ENCODE peak calls at places on chromosomes 2 and 18, in four cellular contexts. U is activated T-helper 1 cell treated with anti-CD3 and anti-CD28 coated beads, Interleukin-12 subunit alpha, Interleukin-12 subunit beta, Interleukin-2, Interleukin-4 antibody, amounts not matched to agents 30 ng/mL and 10 ng/mL and 1 ng/mL, durations not matched to agents 14 hours and 24 hours and 36 hours; D is T-helper 1 cell; Z is breast epithelium. E is an unnamed sample.

GRCh38 chr2:237591021-237591370 is 462 bp upstream of the RAB17 start:
- DNase-seq in Z (peak; percentile 81), U (no peak), D (no peak), E (no peak)

GRCh38 chr18:46250084-46250811 is 146.1 kb downstream of the HAUS1 start:
- DNase-seq in U (peak; percentile 71), Z (no peak), D (peak; percentile 35), E (peak; percentile 73)

GRCh38 chr18:63523660-63524059 is 18.5 kb upstream of the SERPINB12 start:
- DNase-seq in D (no peak), Z (no peak), U (no peak), E (no peak)

GRCh38 chr2:5121677-5122076 is 570.5 kb upstream of the SOX11 start:
- DNase-seq in U (no peak), D (no peak), Z (no peak), E (no peak)

GRCh38 chr2:186675380-186675779 is 18.5 kb upstream of the FAM171B start:
- DNase-seq in U (no peak), Z (no peak), D (no peak), E (no peak)

GRCh38 chr2:9484533-9484932 is 10.2 kb downstream of the IAH1 start:
- DNase-seq in D (no peak), U (no peak), Z (no peak), E (no peak)

GRCh38 chr2:239889641-239890055 is 135.5 kb downstream of the NDUFA10 start:
- DNase-seq in Z (no peak), D (no peak), U (no peak), E (peak; percentile 32)

GRCh38 chr2:189581354-189582139 is 961 bp upstream of the SLC40A1 start:
- DNase-seq in U (no peak), Z (no peak), D (no peak), E (no peak)

GRCh38 chr2:26982102-26982742 is 11.8 kb downstream of the MAPRE3 start:
- DNase-seq in D (no peak), U (no peak), Z (peak; percentile 86), E (peak; percentile 61)

GRCh38 chr2:60469918-60470317 is 83.5 kb downstream of the BCL11A start:
- DNase-seq in U (no peak), D (no peak), Z (no peak), E (no peak)

GRCh38 chr2:97730245-97730644 is 16.9 kb downstream of the ZAP70 start:
- DNase-seq in D (no peak), U (no peak), Z (no peak), E (no peak)

GRCh38 chr2:205053827-205054410 is 508.6 kb downstream of the PARD3B start:
- DNase-seq in Z (no peak), D (no peak), U (no peak), E (no peak)

GRCh38 chr18:5097116-5097703 is 99.8 kb downstream of the AKAIN1 start:
- DNase-seq in D (no peak), U (no peak), Z (no peak), E (no peak)